ENCODE peak calls at places on chromosome 11, in seven cellular contexts. D is fibroblast of lung; B is stomach; J is foreskin fibroblast; X is adrenal gland; L is activated T-helper 9 cell treated with anti-CD3 and anti-CD28 coated beads, Interleukin-2, amount 50 U/mL, for 16 hours; V is PC-3. I is an unnamed sample.

GRCh38 chr11:111631666-111632039 is 29.4 kb downstream of the SIK2 start:
- DNase-seq in D (peak), B (no peak), J (peak), X (no peak), L (no peak), V (peak), I (no peak)

GRCh38 chr11:120223793-120224192 is 13.0 kb downstream of the OAF start:
- DNase-seq in D (no peak), B (no peak), J (no peak), X (no peak), L (no peak), V (no peak), I (no peak)

GRCh38 chr11:11025087-11025486 is 167.2 kb upstream of the ZBED5 start:
- DNase-seq in D (peak), B (no peak), J (peak), X (no peak), L (no peak), V (peak), I (no peak)

GRCh38 chr11:121451178-121451981 is 734 bp upstream of the SORL1 start:
- DNase-seq in D (no peak), B (peak), J (no peak), X (no peak), L (no peak), V (peak), I (no peak)

GRCh38 chr11:19766206-19766605 is 53.6 kb downstream of the NAV2 start:
- DNase-seq in D (peak), B (no peak), J (no peak), X (no peak), L (no peak), V (no peak), I (no peak)

GRCh38 chr11:103542851-103543250 is 433.6 kb downstream of the DYNC2H1 start:
- DNase-seq in D (no peak), B (no peak), J (no peak), X (no peak), L (no peak), V (no peak), I (no peak)

GRCh38 chr11:125579811-125580210 is 10.5 kb downstream of the EI24 start:
- DNase-seq in D (no peak), B (no peak), J (no peak), X (no peak), L (no peak), V (no peak), I (no peak)

GRCh38 chr11:84685149-84685548 is 942.0 kb downstream of the DLG2 start:
- DNase-seq in D (no peak), B (no peak), J (no peak), X (no peak), L (no peak), V (no peak), I (no peak)